ENCODE peak calls at places on chromosomes 7 and 10, in seven cellular contexts. P is IMR-90, D is neuronal stem cell, Z is mesendoderm, N is H1, O is mesenchymal stem cell, F is trophoblast cell. U is an unnamed sample.
A peak's percentile ranks its signal among the peaks of the same experiment; 100 is the strongest.

GRCh38 chr10:78451592-78451991 is 417.9 kb downstream of the RPS24 start:
- DNase-seq in D (no peak), N (no peak), Z (no peak), O (no peak), F (no peak), P (peak; percentile 16), U (no peak)

GRCh38 chr7:55552320-55553086 is 19.8 kb downstream of the VOPP1 start:
- DNase-seq in N (no peak), P (peak; percentile 90), O (peak; percentile 85), Z (peak; percentile 64), D (no peak), F (peak; percentile 56), U (no peak)

GRCh38 chr7:116805100-116805544 is 57.3 kb upstream of the CAPZA2 start:
- DNase-seq in Z (no peak), O (no peak), N (no peak), P (peak; percentile 76), F (no peak), D (no peak), U (no peak)

GRCh38 chr7:132221356-132221755 is 354.9 kb downstream of the PLXNA4 start:
- DNase-seq in N (no peak), F (no peak), O (no peak), D (no peak), Z (no peak), P (no peak), U (no peak)

GRCh38 chr10:74049995-74050394 is 52.1 kb downstream of the VCL start:
- DNase-seq in D (no peak), O (no peak), Z (no peak), F (no peak), P (no peak), N (no peak), U (no peak)

GRCh38 chr10:18400201-18400910 is 251.0 kb downstream of the NSUN6 start:
- DNase-seq in Z (peak; percentile 55), O (no peak), D (no peak), P (peak; percentile 3), N (no peak), F (no peak), U (peak; percentile 32)

GRCh38 chr7:121366852-121367431 is 29.2 kb downstream of the FAM3C start:
- DNase-seq in P (peak; percentile 48), Z (peak; percentile 23), D (peak; percentile 6), O (peak; percentile 48), N (no peak), F (peak; percentile 63), U (no peak)

GRCh38 chr10:79190740-79191261 is 122.0 kb downstream of the ZMIZ1 start:
- DNase-seq in O (no peak), Z (no peak), D (no peak), F (no peak), P (no peak), N (no peak), U (no peak)

GRCh38 chr7:55774327-55775050 is 88.1 kb downstream of the SEPTIN14 start:
- DNase-seq in D (no peak), F (no peak), Z (peak; percentile 49), P (no peak), O (no peak), N (peak; percentile 53), U (peak; percentile 61)

DNA sequence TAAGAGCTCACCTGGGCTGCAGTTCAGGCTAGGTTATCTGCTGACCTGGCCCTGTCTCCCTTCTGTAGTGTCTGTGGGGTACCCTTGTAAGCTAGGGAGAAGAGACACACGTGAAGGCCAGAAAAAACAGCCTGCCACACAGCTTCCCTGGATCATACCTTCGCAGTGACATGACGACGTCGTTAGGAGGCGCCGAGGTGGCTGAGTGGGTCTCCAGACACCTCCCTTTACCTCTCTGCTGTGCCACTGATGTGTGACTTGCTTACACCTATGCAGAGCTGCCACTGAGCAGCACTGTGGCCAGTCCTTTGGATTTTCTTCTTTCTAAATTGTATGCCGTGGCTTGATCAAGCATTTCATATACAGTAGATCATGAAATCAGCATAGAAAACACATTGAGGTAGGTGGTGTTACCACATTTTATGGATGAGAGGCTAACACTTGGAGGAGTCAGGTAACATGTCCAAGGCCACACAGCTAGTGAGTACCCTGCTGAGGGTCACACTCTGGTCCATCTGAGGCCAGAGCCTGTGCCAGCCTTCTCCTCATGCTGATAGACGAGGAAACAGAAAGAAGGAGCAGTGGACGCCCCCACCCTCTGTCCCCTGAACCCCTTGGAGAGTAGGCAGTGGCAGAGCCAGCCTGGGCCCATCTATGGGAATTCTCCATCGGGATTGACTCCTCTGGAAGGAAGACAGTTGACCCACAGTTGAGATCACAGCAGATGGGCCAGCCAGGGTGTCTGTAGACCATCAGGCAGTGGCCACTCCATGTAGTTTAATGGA is 23.1 kb downstream of the HTRA1 start:
- DNase-seq in F (no peak), N (no peak), D (no peak), P (no peak), O (no peak), Z (no peak), U (no peak)
- H3K4ac ChIP-seq in F (no peak overlapping the region), N (no peak overlapping the region), D (no peak overlapping the region), P (no peak overlapping the region), O (peak overlapping the region; percentile 52), Z (no peak overlapping the region), U (no peak overlapping the region)

GRCh38 chr10:45594276-45595157 is 78.1 kb downstream of the ZFAND4 start:
- DNase-seq in O (peak; percentile 90), F (peak; percentile 97), N (peak; percentile 93), Z (peak; percentile 97), P (peak; percentile 89), D (peak; percentile 90), U (peak; percentile 95)
- H3K9ac ChIP-seq in O (peak overlapping the region; percentile 95), F (no peak overlapping the region), N (peak overlapping the region; percentile 86), Z (peak overlapping the region; percentile 80), P (peak overlapping the region; percentile 46), D (peak overlapping the region; percentile 81), U (peak overlapping the region; percentile 23)

GRCh38 chr7:128389085-128389814 is 20.5 kb downstream of the IMPDH1 start:
- DNase-seq in D (peak; percentile 61), F (no peak), O (no peak), P (no peak), N (no peak), Z (no peak), U (peak; percentile 55)

GRCh38 chr7:128387216-128387615 is 22.6 kb downstream of the IMPDH1 start:
- DNase-seq in O (no peak), N (no peak), Z (no peak), F (no peak), P (no peak), D (no peak), U (no peak)

GRCh38 chr7:128383781-128384180 is 22.3 kb upstream of the PRRT4 start:
- DNase-seq in D (no peak), O (no peak), P (no peak), F (no peak), N (no peak), Z (peak; percentile 53), U (no peak)

GRCh38 chr7:128387663-128388485 is 21.9 kb downstream of the IMPDH1 start:
- DNase-seq in D (peak; percentile 92), P (peak; percentile 57), O (peak; percentile 72), Z (peak; percentile 92), N (peak; percentile 96), F (peak; percentile 78), U (peak; percentile 93)

GRCh38 chr7:128386415-128386925 is 23.3 kb downstream of the IMPDH1 start:
- DNase-seq in F (no peak), O (no peak), Z (no peak), P (no peak), N (no peak), D (no peak), U (no peak)
- H3K4ac ChIP-seq in F (no peak overlapping the region), O (no peak overlapping the region), Z (no peak overlapping the region), P (no peak overlapping the region), N (no peak overlapping the region), D (no peak overlapping the region), U (no peak overlapping the region)

GRCh38 chr7:46485481-46486065 is 564.5 kb upstream of the IGFBP3 start:
- DNase-seq in O (peak; percentile 64), N (no peak), D (no peak), P (peak; percentile 90), F (peak; percentile 36), Z (no peak), U (no peak)
- H3K9ac ChIP-seq in O (peak overlapping the region; percentile 62), N (no peak overlapping the region), D (no peak overlapping the region), P (no peak overlapping the region), F (no peak overlapping the region), Z (no peak overlapping the region), U (no peak overlapping the region)

DNA sequence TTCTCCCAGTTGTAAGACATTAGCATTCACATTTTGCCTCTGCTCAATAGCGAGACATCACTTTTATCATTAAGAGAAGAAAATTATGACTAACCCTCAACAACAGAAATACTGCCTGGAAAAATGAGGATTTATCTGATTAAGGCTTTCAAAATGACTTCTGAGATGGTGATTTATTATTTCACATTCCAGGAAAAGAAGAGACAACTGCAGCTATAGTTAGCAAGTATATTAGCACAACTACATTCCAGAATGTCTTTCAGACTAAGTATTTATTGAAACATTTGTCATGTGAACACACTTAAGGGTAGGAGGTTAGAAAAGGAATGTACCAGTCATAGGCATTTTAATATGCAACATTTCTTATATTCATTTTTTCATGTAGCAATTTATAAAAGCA is 162.0 kb downstream of the IQUB start:
- DNase-seq in N (no peak), D (no peak), P (no peak), F (no peak), Z (no peak), O (peak; percentile 51), U (no peak)
- H3K4ac ChIP-seq in N (no peak overlapping the region), D (no peak overlapping the region), P (no peak overlapping the region), F (no peak overlapping the region), Z (no peak overlapping the region), O (no peak overlapping the region), U (no peak overlapping the region)

DNA sequence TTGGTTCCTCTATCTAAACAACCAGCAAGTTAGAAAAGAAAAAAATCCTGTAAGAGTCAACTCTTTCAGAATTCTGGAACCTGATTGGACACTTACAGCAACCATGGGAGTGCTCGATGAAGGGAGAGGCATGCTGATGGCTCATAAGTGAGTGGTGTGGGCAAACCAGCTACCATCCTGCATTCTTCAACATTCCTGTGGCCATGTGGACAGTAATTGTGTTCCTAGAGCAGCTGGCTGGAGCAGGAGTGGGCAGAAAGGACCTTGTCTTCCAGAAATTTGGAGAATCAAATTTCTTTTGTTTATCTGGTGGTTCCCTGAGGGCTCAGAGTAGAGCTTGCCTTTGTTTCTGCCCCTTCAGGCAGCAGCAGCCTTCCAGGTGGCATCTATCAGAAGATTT is 22.5 kb upstream of the MYL7 start:
- DNase-seq in Z (peak; percentile 15), O (peak; percentile 88), P (peak; percentile 94), D (no peak), N (no peak), F (peak; percentile 95), U (peak; percentile 22)
- H3K9ac ChIP-seq in Z (no peak overlapping the region), O (no peak overlapping the region), P (no peak overlapping the region), D (no peak overlapping the region), N (no peak overlapping the region), F (no peak overlapping the region), U (no peak overlapping the region)

GRCh38 chr7:783556-784490 is 48.5 kb upstream of the SUN1 start:
- DNase-seq in O (no peak), D (no peak), P (no peak), Z (no peak), F (no peak), N (no peak), U (no peak)
- H3K4ac ChIP-seq in O (no peak overlapping the region), D (no peak overlapping the region), P (no peak overlapping the region), Z (no peak overlapping the region), F (no peak overlapping the region), N (no peak overlapping the region), U (no peak overlapping the region)

DNA sequence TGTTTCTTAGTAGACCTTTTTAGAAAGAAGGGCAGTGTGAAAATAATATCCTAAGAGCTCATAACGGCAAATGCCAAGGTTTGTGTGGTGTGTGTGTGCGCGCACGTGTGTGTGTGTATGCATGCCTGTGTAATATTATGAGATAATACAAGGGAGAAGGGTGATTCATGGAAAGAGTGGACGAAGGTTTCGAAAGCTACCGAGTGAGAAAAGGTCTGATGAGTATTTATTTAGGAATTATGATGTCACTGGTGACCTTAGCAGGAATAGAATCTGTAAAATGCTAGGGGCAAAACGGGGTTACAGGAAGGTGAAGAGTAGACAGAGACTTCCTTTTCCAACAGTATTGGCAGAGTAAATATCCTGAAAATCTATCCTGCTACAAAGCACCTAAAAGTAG is 107.3 kb downstream of the AHR start:
- DNase-seq in N (no peak), P (peak; percentile 96), Z (no peak), F (peak; percentile 94), D (no peak), O (peak; percentile 93), U (no peak)
- H3K9ac ChIP-seq in N (no peak overlapping the region), P (no peak overlapping the region), Z (no peak overlapping the region), F (no peak overlapping the region), D (no peak overlapping the region), O (no peak overlapping the region), U (no peak overlapping the region)